ENCODE peak calls at places on chromosomes 1 and 21, in ten cellular contexts. T is retinal pigment epithelial cell, R is NB4, F is uterus, S is dorsolateral prefrontal cortex, Z is upper lobe of left lung, G is testis, W is choroid plexus epithelial cell, K is cardiac muscle cell, I is BJ. O is an unnamed sample.

GRCh38 chr1:230274254-230274653 is 151.9 kb downstream of the PGBD5 start:
- DNase-seq in I (no peak), Z (no peak), G (no peak), F (peak), K (no peak), S (no peak), W (no peak), R (no peak), T (no peak), O (no peak)

GRCh38 chr1:179761296-179761695 is 18.2 kb downstream of the FAM163A start:
- DNase-seq in Z (no peak), T (no peak), W (no peak), I (no peak), K (no peak), R (no peak), G (no peak), S (no peak), F (no peak), O (no peak)

GRCh38 chr1:230422221-230422981 is 3.7 kb downstream of the PGBD5 start:
- DNase-seq in Z (no peak), G (no peak), W (no peak), T (no peak), F (no peak), S (no peak), R (no peak), K (no peak), I (no peak), O (no peak)

GRCh38 chr1:227994632-227995300 is 12.0 kb upstream of the WNT3A start:
- DNase-seq in G (no peak), K (no peak), R (no peak), I (no peak), W (no peak), F (peak), S (no peak), T (no peak), Z (no peak), O (no peak)

GRCh38 chr21:41684381-41685245 is 82.2 kb downstream of the RIPK4 start:
- DNase-seq in R (no peak), I (peak), W (peak), T (no peak), S (no peak), F (no peak), K (peak), G (no peak), Z (peak), O (peak)

GRCh38 chr1:150575072-150575489 is 4.3 kb downstream of the MCL1 start:
- DNase-seq in K (peak), W (peak), S (no peak), Z (no peak), G (no peak), I (no peak), F (no peak), T (no peak), R (no peak), O (no peak)

GRCh38 chr1:197674286-197674685 is 101.0 kb downstream of the DENND1B start:
- DNase-seq in Z (no peak), W (no peak), T (no peak), S (no peak), G (no peak), I (no peak), K (no peak), F (no peak), R (peak), O (no peak)

GRCh38 chr1:230849451-230850194 is 18.7 kb downstream of the C1orf198 start:
- DNase-seq in S (no peak), I (peak), F (peak), R (no peak), K (peak), W (peak), T (peak), Z (peak), G (peak), O (peak)

GRCh38 chr1:198778049-198778448 is 139.2 kb downstream of the PTPRC start:
- DNase-seq in F (no peak), G (no peak), I (no peak), R (no peak), S (no peak), K (no peak), W (peak), Z (peak), T (no peak), O (peak)

GRCh38 chr1:96365596-96365995 is 356.0 kb upstream of the PTBP2 start:
- DNase-seq in S (no peak), I (no peak), K (peak), Z (no peak), W (peak), G (no peak), R (no peak), T (no peak), F (no peak), O (peak)

GRCh38 chr1:162222019-162222418 is 152.5 kb downstream of the NOS1AP start:
- DNase-seq in I (no peak), Z (no peak), T (no peak), S (no peak), F (no peak), W (no peak), G (no peak), K (no peak), R (no peak), O (no peak)

GRCh38 chr1:47334765-47335435 is 1.3 kb downstream of the CMPK1 start:
- DNase-seq in I (no peak), R (no peak), T (peak), W (no peak), K (no peak), F (no peak), G (no peak), Z (no peak), S (no peak), O (peak)

GRCh38 chr1:192878249-192878648 is 69.4 kb downstream of the RGS2 start:
- DNase-seq in R (no peak), S (no peak), T (no peak), W (peak), K (peak), Z (no peak), G (peak), I (no peak), F (peak), O (peak)

GRCh38 chr1:229192031-229192430 is 78.9 kb upstream of the RAB4A start:
- DNase-seq in R (peak), Z (no peak), I (no peak), T (no peak), S (no peak), F (no peak), W (peak), K (peak), G (no peak), O (peak)

GRCh38 chr1:112058815-112059450 is 69.5 kb upstream of the KCND3 start:
- DNase-seq in F (no peak), T (no peak), R (no peak), Z (no peak), G (no peak), K (no peak), S (no peak), W (no peak), I (no peak), O (no peak)

GRCh38 chr1:100359139-100359538 is 6.8 kb downstream of the CDC14A start:
- DNase-seq in T (no peak), I (no peak), Z (peak), F (no peak), R (peak), K (no peak), G (no peak), S (no peak), W (no peak), O (no peak)

GRCh38 chr1:205528446-205528886 is 24.0 kb downstream of the CDK18 start:
- DNase-seq in F (no peak), G (no peak), T (no peak), Z (no peak), I (no peak), S (no peak), W (no peak), K (no peak), R (no peak), O (no peak)

GRCh38 chr21:33421713-33422393 is 18.6 kb downstream of the IFNGR2 start:
- DNase-seq in K (no peak), G (no peak), S (no peak), F (no peak), Z (no peak), I (no peak), T (no peak), W (no peak), R (no peak), O (no peak)

GRCh38 chr1:37734629-37735591 is 30.0 kb downstream of the EPHA10 start:
- DNase-seq in F (no peak), I (no peak), T (no peak), G (no peak), W (no peak), Z (no peak), R (no peak), K (no peak), S (no peak), O (no peak)

GRCh38 chr1:62280150-62280549 is 39.1 kb downstream of the KANK4 start:
- DNase-seq in Z (no peak), T (no peak), R (no peak), K (no peak), G (peak), I (no peak), W (no peak), S (no peak), F (no peak), O (no peak)

DNA sequence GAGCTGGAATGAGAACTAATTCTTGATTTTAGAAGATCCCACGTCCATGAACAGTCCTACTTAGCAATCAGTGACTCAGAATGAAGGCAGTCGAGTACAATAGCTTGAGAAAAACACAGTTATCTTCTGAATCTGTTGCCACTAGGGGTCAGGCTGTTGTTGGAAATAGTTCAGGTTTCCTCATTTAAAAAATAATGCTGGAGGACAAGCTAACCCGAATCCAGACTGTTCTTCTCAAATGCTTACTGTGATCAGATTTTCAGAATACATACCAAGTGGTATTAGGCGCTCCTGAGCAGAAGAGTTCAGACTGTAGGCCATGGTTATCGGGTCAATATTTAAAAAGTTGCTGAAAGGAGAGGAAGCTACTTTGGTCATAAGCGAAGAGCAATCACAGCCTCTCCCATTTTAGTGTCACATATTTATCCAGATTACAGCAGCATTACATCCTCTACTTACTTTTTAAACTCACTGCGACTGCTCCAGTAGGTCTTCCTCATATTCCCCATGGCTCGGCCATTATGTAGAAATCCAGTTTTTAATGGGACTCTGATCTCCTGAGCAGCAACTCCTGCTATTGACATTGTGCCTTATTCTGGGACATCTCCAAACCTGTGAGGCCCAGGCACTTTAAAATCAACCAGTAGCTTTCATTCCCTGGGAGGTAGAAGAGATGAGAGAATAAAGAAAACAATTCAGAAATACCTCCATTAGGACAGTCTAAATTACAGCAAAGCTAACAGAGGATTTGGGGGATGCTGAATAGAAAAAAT is 10.9 kb downstream of the ERRFI1 start:
- DNase-seq in Z (no peak), G (peak), F (peak), I (peak), S (no peak), T (peak), R (peak), K (peak), W (peak), O (peak)
- H3K4me3 ChIP-seq in Z (no peak), G (no peak), F (no peak), I (no peak), S (no peak), T (peak), R (no peak), K (no peak), W (peak), O (peak)

GRCh38 chr1:119582801-119583200 is 65.3 kb downstream of the ZNF697 start:
- DNase-seq in R (peak), F (no peak), Z (peak), W (peak), G (peak), T (peak), K (peak), S (peak), I (no peak), O (peak)
- TF ChIP-seq CTCF in R (peak), F (no peak), Z (peak), W (peak), G (no peak), T (peak), K (peak), S (peak), I (peak), O (peak)

DNA sequence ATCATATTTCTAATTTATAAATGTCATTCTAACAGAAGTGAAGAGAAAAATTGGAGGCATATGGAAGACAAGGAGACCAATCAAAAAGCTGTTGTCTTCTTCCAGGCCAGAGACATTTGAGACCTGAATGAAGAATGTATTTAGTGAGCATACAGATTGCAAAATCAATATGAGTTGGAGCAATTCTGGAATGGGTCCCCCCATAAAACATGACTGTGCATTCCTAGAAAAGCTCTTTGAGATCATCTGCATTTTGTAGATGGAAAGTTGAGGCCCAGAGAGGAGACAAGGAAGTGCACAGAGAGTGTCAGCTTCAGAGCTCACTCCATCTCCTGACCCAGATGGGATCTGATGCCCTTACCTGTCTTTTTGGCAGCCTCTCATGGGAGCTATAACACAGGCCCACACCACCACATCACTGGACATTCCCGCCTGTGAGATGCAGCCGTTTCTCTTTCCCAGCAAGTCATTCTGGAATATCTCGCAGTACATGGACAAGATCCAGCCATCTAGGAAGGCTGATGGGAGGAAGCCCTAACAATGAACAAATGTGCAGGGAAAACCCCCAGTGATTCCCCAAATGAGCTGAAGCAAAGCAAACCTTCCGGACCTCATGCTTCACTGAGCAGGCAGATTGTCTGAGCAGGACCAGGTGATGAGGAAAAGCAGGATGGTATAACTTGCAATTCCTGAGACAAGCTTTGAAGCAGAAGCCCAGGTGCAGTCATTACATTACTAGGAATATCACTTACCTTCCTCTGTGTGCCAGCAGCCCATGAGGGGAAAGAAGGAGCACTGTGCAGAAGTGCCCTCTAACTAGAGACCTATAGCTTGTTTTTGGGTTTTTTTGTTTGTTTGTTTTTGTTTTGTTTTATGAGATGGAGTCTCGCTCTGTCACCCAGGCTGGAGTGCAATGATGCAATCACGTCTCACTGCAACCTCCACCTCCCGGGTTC is 445.6 kb downstream of the PLPP3 start:
- DNase-seq in R (no peak), Z (no peak), G (no peak), F (no peak), W (no peak), S (no peak), I (no peak), K (no peak), T (no peak), O (no peak)
- H3K4me3 ChIP-seq in R (no peak), Z (no peak), G (no peak), F (no peak), W (no peak), S (no peak), I (no peak), K (no peak), T (no peak), O (no peak)

GRCh38 chr21:45013271-45013841 is 61.0 kb upstream of the ADARB1 start:
- DNase-seq in S (no peak), I (no peak), W (no peak), G (no peak), Z (no peak), T (no peak), F (no peak), R (no peak), K (no peak), O (no peak)
- TF ChIP-seq CTCF in S (no peak), I (no peak), W (peak), G (no peak), Z (no peak), T (peak), F (no peak), R (no peak), K (no peak), O (no peak)

DNA sequence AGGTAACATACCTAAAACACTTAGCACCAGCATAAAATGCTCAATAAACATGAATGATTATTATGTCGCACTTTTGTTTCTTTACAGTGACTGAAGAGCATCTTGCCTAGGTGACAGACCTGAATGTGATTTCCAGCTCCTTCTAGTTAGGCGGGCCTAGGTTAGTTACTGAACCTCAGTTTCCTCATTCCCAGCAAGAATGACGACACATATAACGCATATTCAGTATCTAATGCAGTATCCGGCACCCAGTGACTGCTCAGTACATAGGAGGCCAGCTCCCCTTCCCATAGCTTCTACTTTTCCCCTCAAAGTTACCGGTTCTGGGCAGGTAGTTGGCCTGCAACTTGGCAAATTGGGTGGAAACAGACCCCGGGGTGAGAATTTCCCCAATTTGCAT is 763 bp downstream of the AUNIP start:
- DNase-seq in Z (no peak), S (no peak), T (no peak), G (no peak), R (peak), W (no peak), I (no peak), K (no peak), F (no peak), O (no peak)
- H3K4me3 ChIP-seq in Z (peak), S (peak), T (peak), G (peak), R (peak), W (peak), I (peak), K (peak), F (no peak), O (peak)

GRCh38 chr1:33047839-33048305 is 11.2 kb upstream of the AK2 start:
- DNase-seq in R (no peak), Z (peak), F (no peak), S (no peak), K (no peak), G (no peak), I (no peak), W (peak), T (no peak), O (peak)

GRCh38 chr1:33048426-33048825 is 11.7 kb upstream of the AK2 start:
- DNase-seq in K (no peak), T (no peak), I (no peak), Z (no peak), R (no peak), G (no peak), W (no peak), S (no peak), F (no peak), O (no peak)

GRCh38 chr1:33047290-33047689 is 10.6 kb upstream of the AK2 start:
- DNase-seq in W (no peak), S (no peak), I (no peak), F (no peak), K (no peak), G (no peak), R (no peak), Z (no peak), T (no peak), O (no peak)

GRCh38 chr1:33049381-33049780 is 12.7 kb upstream of the AK2 start:
- DNase-seq in T (no peak), K (no peak), F (no peak), S (no peak), Z (no peak), G (no peak), W (no peak), I (no peak), R (peak), O (no peak)

DNA sequence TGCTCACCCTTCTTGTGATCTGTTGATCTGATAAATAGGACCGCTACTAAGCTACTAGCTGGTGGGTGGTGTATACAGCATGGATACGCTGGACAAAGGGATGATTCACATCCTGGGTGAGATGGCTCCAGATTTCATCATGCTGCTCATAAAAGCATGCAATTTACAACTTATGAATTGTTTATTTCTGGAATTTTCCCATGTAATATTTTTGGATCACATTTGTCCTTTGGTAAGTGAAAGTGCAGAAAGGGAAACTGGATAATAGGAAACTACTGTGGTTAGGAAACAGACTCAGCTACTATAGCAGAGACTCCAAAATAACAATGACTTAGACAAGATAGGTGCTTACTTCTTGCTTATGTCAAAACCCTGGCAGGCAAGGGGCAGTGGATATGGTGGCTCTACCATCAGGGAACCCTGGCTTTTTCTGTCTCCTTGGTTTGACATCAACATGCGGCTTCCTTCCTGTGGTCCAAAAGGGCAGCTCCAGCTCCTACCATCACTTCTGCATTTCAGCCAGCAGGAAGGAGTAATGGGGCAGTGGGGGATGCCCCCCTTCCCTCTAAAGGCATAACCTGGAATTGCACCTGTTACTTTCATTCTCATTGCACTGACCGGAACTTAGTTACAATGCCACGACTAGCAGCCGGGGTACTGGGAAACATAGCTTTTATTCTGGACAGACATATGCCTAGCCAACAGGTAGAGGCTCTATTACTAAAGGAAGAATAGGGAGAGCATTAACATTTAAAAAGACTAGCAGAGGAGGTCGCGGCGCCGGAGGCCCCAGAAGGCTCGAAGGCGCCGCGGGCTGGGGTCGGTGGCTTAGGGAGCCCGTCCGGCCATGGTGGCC is 13.8 kb upstream of the AK2 start:
- DNase-seq in F (no peak), W (peak), G (no peak), K (peak), S (no peak), Z (peak), T (no peak), R (peak), I (peak), O (peak)
- TF ChIP-seq CTCF in F (no peak), W (peak), G (no peak), K (peak), S (no peak), Z (no peak), T (no peak), R (peak), I (peak), O (peak)

O was measured in fibroblast of the aortic adventitia.